ENCODE peak calls at places on chromosome 2, in six cellular contexts. One of them, this sample, is unnamed. For H3K4me1, the result is how much of the 10 kb centered on the place peaks cover.

GRCh38 chr2:198660491-198660890 is 797.2 kb downstream of the SATB2 start:
- DNase-seq in tibial artery: no peak
- DNase-seq in left ventricle myocardium inferior: no peak
- DNase-seq in cardiac muscle cell: no peak
- DNase-seq in ascending aorta: no peak
- DNase-seq in neural progenitor cell: no peak
- DNase-seq in this sample: no peak

GRCh38 chr2:45216118-45216517 is 206.9 kb upstream of the SIX2 start:
- DNase-seq in neural progenitor cell: no peak
- DNase-seq in left ventricle myocardium inferior: no peak
- DNase-seq in ascending aorta: no peak
- DNase-seq in tibial artery: no peak
- DNase-seq in cardiac muscle cell: no peak
- DNase-seq in this sample: no peak

GRCh38 chr2:131566371-131566770 is 38.7 kb downstream of the CCDC74A start:
- DNase-seq in ascending aorta: no peak
- DNase-seq in neural progenitor cell: no peak
- DNase-seq in cardiac muscle cell: no peak
- DNase-seq in left ventricle myocardium inferior: no peak
- DNase-seq in tibial artery: no peak
- DNase-seq in this sample: no peak

GRCh38 chr2:69464575-69464974 is 27.3 kb upstream of the NFU1 start:
- DNase-seq in left ventricle myocardium inferior: peak
- DNase-seq in ascending aorta: no peak
- DNase-seq in neural progenitor cell: no peak
- DNase-seq in cardiac muscle cell: peak
- DNase-seq in tibial artery: no peak
- DNase-seq in this sample: peak

GRCh38 chr2:23414106-23414505 is 29.1 kb downstream of the KLHL29 start:
- DNase-seq in tibial artery: no peak
- DNase-seq in cardiac muscle cell: no peak
- DNase-seq in ascending aorta: no peak
- DNase-seq in left ventricle myocardium inferior: no peak
- DNase-seq in neural progenitor cell: no peak
- DNase-seq in this sample: no peak

GRCh38 chr2:10946394-10946793 is 34.7 kb downstream of the KCNF1 start:
- DNase-seq in ascending aorta: no peak
- DNase-seq in tibial artery: no peak
- DNase-seq in cardiac muscle cell: no peak
- DNase-seq in left ventricle myocardium inferior: no peak
- DNase-seq in neural progenitor cell: no peak
- DNase-seq in this sample: no peak

GRCh38 chr2:241797441-241798080 is 11.4 kb upstream of the NEU4 start:
- DNase-seq in neural progenitor cell: no peak
- DNase-seq in left ventricle myocardium inferior: peak
- DNase-seq in tibial artery: no peak
- DNase-seq in ascending aorta: no peak
- DNase-seq in cardiac muscle cell: no peak
- DNase-seq in this sample: peak

GRCh38 chr2:187709063-187709462 is 154.8 kb upstream of the TFPI start:
- DNase-seq in tibial artery: no peak
- DNase-seq in left ventricle myocardium inferior: no peak
- DNase-seq in cardiac muscle cell: no peak
- DNase-seq in ascending aorta: no peak
- DNase-seq in neural progenitor cell: no peak
- DNase-seq in this sample: no peak

GRCh38 chr2:218357194-218358177 is 829 bp downstream of the CATIP start:
- DNase-seq in tibial artery: no peak
- DNase-seq in neural progenitor cell: no peak
- DNase-seq in left ventricle myocardium inferior: no peak
- DNase-seq in cardiac muscle cell: no peak
- DNase-seq in ascending aorta: no peak
- DNase-seq in this sample: no peak

GRCh38 chr2:237064203-237065061 is 21.3 kb upstream of the COPS8 start:
- DNase-seq in tibial artery: no peak
- DNase-seq in neural progenitor cell: peak
- DNase-seq in ascending aorta: no peak
- DNase-seq in cardiac muscle cell: no peak
- DNase-seq in left ventricle myocardium inferior: no peak
- DNase-seq in this sample: no peak

GRCh38 chr2:42089340-42089925 is 41.6 kb downstream of the PKDCC start:
- DNase-seq in ascending aorta: no peak
- DNase-seq in tibial artery: no peak
- DNase-seq in left ventricle myocardium inferior: peak
- DNase-seq in cardiac muscle cell: peak
- DNase-seq in neural progenitor cell: peak
- DNase-seq in this sample: peak

GRCh38 chr2:168434164-168434563 is 21.9 kb upstream of the CERS6 start:
- DNase-seq in left ventricle myocardium inferior: peak
- DNase-seq in ascending aorta: no peak
- DNase-seq in tibial artery: no peak
- DNase-seq in neural progenitor cell: no peak
- DNase-seq in cardiac muscle cell: no peak
- DNase-seq in this sample: no peak

GRCh38 chr2:1219901-1220691 is 193.2 kb upstream of the TPO start:
- DNase-seq in neural progenitor cell: no peak
- DNase-seq in tibial artery: no peak
- DNase-seq in left ventricle myocardium inferior: no peak
- DNase-seq in cardiac muscle cell: peak
- DNase-seq in ascending aorta: no peak
- DNase-seq in this sample: no peak

GRCh38 chr2:15968280-15969178 is 28.2 kb downstream of the MYCN start:
- DNase-seq in cardiac muscle cell: no peak
- DNase-seq in left ventricle myocardium inferior: no peak
- DNase-seq in tibial artery: no peak
- DNase-seq in neural progenitor cell: no peak
- DNase-seq in ascending aorta: no peak
- DNase-seq in this sample: no peak

GRCh38 chr2:7607774-7608173 is 690.6 kb downstream of the RNF144A start:
- DNase-seq in tibial artery: no peak
- DNase-seq in left ventricle myocardium inferior: no peak
- DNase-seq in cardiac muscle cell: no peak
- DNase-seq in neural progenitor cell: no peak
- DNase-seq in ascending aorta: no peak
- DNase-seq in this sample: no peak

GRCh38 chr2:85770369-85770768 is 16.6 kb downstream of the ATOH8 start:
- DNase-seq in ascending aorta: no peak
- DNase-seq in neural progenitor cell: no peak
- DNase-seq in cardiac muscle cell: no peak
- DNase-seq in tibial artery: no peak
- DNase-seq in left ventricle myocardium inferior: no peak
- DNase-seq in this sample: peak

GRCh38 chr2:180761224-180761623 is 219.2 kb upstream of the UBE2E3 start:
- DNase-seq in ascending aorta: no peak
- DNase-seq in left ventricle myocardium inferior: no peak
- DNase-seq in tibial artery: no peak
- DNase-seq in neural progenitor cell: no peak
- DNase-seq in cardiac muscle cell: peak
- DNase-seq in this sample: no peak

GRCh38 chr2:20539133-20539719 is 92.4 kb downstream of the RHOB start:
- DNase-seq in ascending aorta: no peak
- DNase-seq in tibial artery: peak
- DNase-seq in neural progenitor cell: no peak
- DNase-seq in left ventricle myocardium inferior: no peak
- DNase-seq in cardiac muscle cell: peak
- DNase-seq in this sample: peak

GRCh38 chr2:199484927-199485326 is 27.2 kb upstream of the SATB2 start:
- DNase-seq in left ventricle myocardium inferior: no peak
- DNase-seq in cardiac muscle cell: no peak
- DNase-seq in neural progenitor cell: no peak
- DNase-seq in tibial artery: no peak
- DNase-seq in ascending aorta: no peak
- DNase-seq in this sample: no peak

GRCh38 chr2:127355407-127356008 is 32.3 kb downstream of the MAP3K2 start:
- DNase-seq in left ventricle myocardium inferior: no peak
- DNase-seq in neural progenitor cell: peak
- DNase-seq in cardiac muscle cell: no peak
- DNase-seq in ascending aorta: no peak
- DNase-seq in tibial artery: no peak
- DNase-seq in this sample: no peak

GRCh38 chr2:237122214-237122666 is 36.6 kb downstream of the COPS8 start:
- DNase-seq in left ventricle myocardium inferior: peak
- DNase-seq in neural progenitor cell: peak
- DNase-seq in ascending aorta: no peak
- DNase-seq in cardiac muscle cell: peak
- DNase-seq in tibial artery: peak
- DNase-seq in this sample: peak

GRCh38 chr2:160209457-160209856 is 9.4 kb upstream of the ITGB6 start:
- DNase-seq in tibial artery: no peak
- DNase-seq in neural progenitor cell: no peak
- DNase-seq in ascending aorta: no peak
- DNase-seq in left ventricle myocardium inferior: no peak
- DNase-seq in cardiac muscle cell: peak
- DNase-seq in this sample: no peak

GRCh38 chr2:71458413-71459083 is 5.2 kb downstream of the DYSF start:
- DNase-seq in ascending aorta: no peak
- DNase-seq in neural progenitor cell: no peak
- DNase-seq in cardiac muscle cell: peak
- DNase-seq in tibial artery: no peak
- DNase-seq in left ventricle myocardium inferior: peak
- DNase-seq in this sample: no peak

GRCh38 chr2:11406492-11407381 is 59.2 kb downstream of the E2F6 start:
- DNase-seq in neural progenitor cell: no peak
- DNase-seq in cardiac muscle cell: peak
- DNase-seq in ascending aorta: peak
- DNase-seq in tibial artery: peak
- DNase-seq in left ventricle myocardium inferior: no peak
- DNase-seq in this sample: peak

GRCh38 chr2:236569593-236569973 is at the start of gene ACKR3:
- DNase-seq in ascending aorta: peak
- DNase-seq in cardiac muscle cell: peak
- DNase-seq in left ventricle myocardium inferior: peak
- DNase-seq in neural progenitor cell: peak
- DNase-seq in tibial artery: peak
- DNase-seq in this sample: peak

DNA sequence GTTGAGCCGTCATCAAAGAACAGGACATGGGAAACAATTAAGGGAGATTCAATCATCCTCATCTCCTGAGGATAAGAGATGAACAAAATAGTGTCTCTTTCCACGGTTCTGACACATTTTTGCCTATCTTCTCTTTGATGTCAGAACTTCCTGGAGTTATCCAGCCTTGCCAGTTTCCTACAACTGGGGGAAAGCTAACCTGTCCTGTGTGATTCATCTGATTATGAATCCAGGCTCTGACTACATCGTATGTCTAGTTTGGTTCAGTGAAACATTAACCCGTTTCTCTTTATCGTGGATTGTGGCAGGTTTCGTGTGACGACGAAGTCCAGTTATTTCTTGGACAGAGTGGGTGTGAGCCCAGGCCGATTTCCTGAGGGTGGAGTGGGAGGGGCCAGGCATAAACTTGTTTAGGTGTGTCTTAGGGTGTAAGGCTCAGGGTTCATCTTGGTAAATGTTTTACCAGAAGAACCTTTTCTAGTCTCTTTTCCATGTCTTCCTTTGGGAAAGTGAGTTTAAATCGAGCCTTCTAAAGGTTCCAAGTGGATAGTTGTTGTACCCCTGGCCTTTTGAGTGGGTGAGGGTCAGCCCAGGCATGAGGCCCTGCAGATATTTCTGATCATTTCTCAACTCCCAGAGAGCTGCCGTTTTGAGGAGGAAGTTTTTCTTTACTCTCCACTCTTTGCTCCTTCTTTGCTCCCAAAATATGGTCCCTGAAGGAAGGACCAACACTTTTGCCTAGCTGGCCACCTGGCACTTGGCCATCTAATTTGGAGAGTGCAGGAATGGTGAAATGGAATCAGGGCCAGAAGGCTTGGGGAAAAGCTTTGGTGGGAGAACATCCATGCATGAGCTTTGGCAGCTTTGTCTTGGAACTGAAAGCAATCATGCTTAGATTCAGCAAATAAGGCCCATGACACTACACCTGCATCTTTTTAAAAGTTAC is 50.4 kb upstream of the FZD5 start:
- DNase-seq in left ventricle myocardium inferior: no peak
- DNase-seq in tibial artery: no peak
- DNase-seq in cardiac muscle cell: no peak
- DNase-seq in ascending aorta: no peak
- DNase-seq in neural progenitor cell: no peak
- DNase-seq in this sample: no peak
- H3K27ac ChIP-seq in left ventricle myocardium inferior: peak
- H3K27ac ChIP-seq in tibial artery: no peak
- H3K27ac ChIP-seq in cardiac muscle cell: no peak
- H3K27ac ChIP-seq in ascending aorta: no peak
- H3K27ac ChIP-seq in neural progenitor cell: peak
- H3K27ac ChIP-seq in this sample: no peak

DNA sequence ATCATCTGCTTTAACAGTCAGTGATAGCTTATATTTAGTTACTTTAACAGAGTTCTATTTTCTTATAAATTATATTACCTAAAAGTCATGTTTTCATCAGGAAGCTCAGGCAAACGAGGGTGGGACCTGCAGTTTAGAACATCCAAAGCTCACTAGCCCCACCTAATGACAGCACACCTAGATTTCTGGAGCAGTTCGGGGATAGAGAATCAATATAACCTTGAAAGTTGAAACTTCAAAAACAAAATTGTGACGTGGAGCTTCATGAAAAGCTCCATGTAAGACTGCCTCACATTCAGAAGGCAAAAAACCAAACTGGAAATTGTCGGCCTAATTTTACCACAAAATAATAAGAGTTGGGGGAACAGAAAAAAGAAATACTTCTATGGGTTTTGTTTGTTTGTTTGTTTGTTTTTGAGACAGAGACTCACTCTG is 185.9 kb upstream of the CCDC150 start:
- DNase-seq in ascending aorta: no peak
- DNase-seq in cardiac muscle cell: peak
- DNase-seq in neural progenitor cell: peak
- DNase-seq in left ventricle myocardium inferior: no peak
- DNase-seq in tibial artery: no peak
- DNase-seq in this sample: no peak
- TF ChIP-seq CTCF in ascending aorta: peak
- TF ChIP-seq CTCF in cardiac muscle cell: peak
- TF ChIP-seq CTCF in neural progenitor cell: peak
- TF ChIP-seq CTCF in left ventricle myocardium inferior: peak
- TF ChIP-seq CTCF in tibial artery: peak
- TF ChIP-seq CTCF in this sample: peak

GRCh38 chr2:230715201-230715600 is 2.6 kb downstream of the CAB39 start:
- DNase-seq in cardiac muscle cell: peak
- DNase-seq in left ventricle myocardium inferior: no peak
- DNase-seq in ascending aorta: no peak
- DNase-seq in neural progenitor cell: no peak
- DNase-seq in tibial artery: no peak
- DNase-seq in this sample: no peak
- H3K4me1 ChIP-seq in cardiac muscle cell: under half
- H3K4me1 ChIP-seq in left ventricle myocardium inferior: half or more
- H3K4me1 ChIP-seq in ascending aorta: under half
- H3K4me1 ChIP-seq in neural progenitor cell: under half
- H3K4me1 ChIP-seq in tibial artery: half or more
- H3K4me1 ChIP-seq in this sample: half or more

DNA sequence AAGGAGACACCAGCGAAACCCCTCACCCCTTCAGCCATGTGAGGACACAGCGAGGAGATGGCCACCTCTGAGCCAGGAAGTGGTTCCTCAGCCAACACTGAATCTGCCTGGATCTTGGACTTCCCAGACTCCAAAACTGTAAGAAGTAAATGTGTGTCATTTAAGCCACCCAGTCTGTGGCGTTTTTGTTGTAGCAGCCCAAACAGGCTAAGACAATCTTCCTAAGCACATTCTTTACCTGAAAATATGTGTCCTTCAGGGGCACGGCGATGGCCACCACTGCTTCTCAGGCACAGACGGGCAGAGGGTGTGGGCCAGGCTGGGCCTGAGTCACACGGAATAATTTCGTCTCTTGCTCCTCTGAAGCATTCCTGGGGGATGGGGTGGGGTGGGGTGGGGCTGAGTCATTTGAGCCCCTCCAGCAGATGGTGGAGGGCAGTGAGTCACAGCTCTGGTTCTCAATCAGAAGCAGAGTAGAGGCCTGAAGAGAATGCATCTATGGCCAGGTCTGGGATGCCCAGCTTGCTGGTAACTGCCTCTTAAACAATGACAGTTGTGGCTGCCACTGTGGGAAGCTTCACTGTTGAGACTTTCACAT is 142.4 kb downstream of the CAPN13 start:
- DNase-seq in ascending aorta: no peak
- DNase-seq in tibial artery: peak
- DNase-seq in cardiac muscle cell: peak
- DNase-seq in neural progenitor cell: no peak
- DNase-seq in left ventricle myocardium inferior: no peak
- DNase-seq in this sample: no peak
- H3K27ac ChIP-seq in ascending aorta: no peak
- H3K27ac ChIP-seq in tibial artery: peak
- H3K27ac ChIP-seq in cardiac muscle cell: no peak
- H3K27ac ChIP-seq in neural progenitor cell: no peak
- H3K27ac ChIP-seq in left ventricle myocardium inferior: no peak
- H3K27ac ChIP-seq in this sample: peak